ENCODE peak calls at places on chromosomes 16 and 17, in seven cellular contexts. R, A, U, P, Y, M and B are unnamed samples. For H3K4me1, the result is how much of the 10 kb centered on the place peaks cover.

GRCh38 chr17:50064253-50064991 is 8.5 kb downstream of the ITGA3 start:
- DNase-seq in M (peak), Y (peak), A (peak), R (no peak), U (no peak), P (no peak), B (peak)

GRCh38 chr16:10581507-10581906 is 1.1 kb upstream of the EMP2 start:
- DNase-seq in A (no peak), U (no peak), M (no peak), R (no peak), Y (peak), P (no peak), B (no peak)

GRCh38 chr16:3266873-3267537 is 10.6 kb upstream of the MEFV start:
- DNase-seq in Y (peak), R (no peak), U (no peak), M (no peak), P (no peak), A (no peak), B (no peak)

GRCh38 chr16:74064120-74064735 is 232.4 kb upstream of the PSMD7 start:
- DNase-seq in R (no peak), A (no peak), Y (peak), U (no peak), P (no peak), M (no peak), B (no peak)

GRCh38 chr16:22078656-22079055 is 13.7 kb upstream of the VWA3A start:
- DNase-seq in U (no peak), Y (no peak), M (no peak), R (no peak), A (no peak), P (no peak), B (no peak)

GRCh38 chr17:38636054-38636453 is 30.3 kb upstream of the SRCIN1 start:
- DNase-seq in M (no peak), U (no peak), R (no peak), P (peak), A (no peak), Y (no peak), B (no peak)

GRCh38 chr16:24858219-24859041 is 12.7 kb downstream of the SLC5A11 start:
- DNase-seq in U (no peak), M (peak), R (peak), P (peak), A (no peak), Y (peak), B (no peak)

GRCh38 chr17:58224315-58224714 is 5.3 kb upstream of the MKS1 start:
- DNase-seq in M (peak), Y (peak), R (no peak), U (no peak), A (no peak), P (no peak), B (no peak)

GRCh38 chr16:11896776-11897175 is 19.0 kb downstream of the GSPT1 start:
- DNase-seq in R (no peak), M (no peak), U (no peak), A (no peak), P (no peak), Y (peak), B (no peak)

GRCh38 chr17:5705876-5706420 is 121.6 kb upstream of the NLRP1 start:
- DNase-seq in A (no peak), M (no peak), Y (no peak), R (no peak), U (no peak), P (no peak), B (no peak)

GRCh38 chr17:15432807-15433547 is 34.4 kb downstream of the CDRT4 start:
- DNase-seq in A (peak), P (no peak), U (no peak), R (no peak), M (no peak), Y (peak), B (no peak)

GRCh38 chr16:52405441-52405840 is 141.5 kb downstream of the TOX3 start:
- DNase-seq in Y (no peak), P (no peak), A (no peak), U (no peak), M (no peak), R (no peak), B (no peak)

GRCh38 chr16:56202036-56202435 is 10.7 kb downstream of the GNAO1 start:
- DNase-seq in R (peak), M (no peak), A (no peak), P (no peak), U (no peak), Y (no peak), B (no peak)

GRCh38 chr17:64938925-64939474 is 19.7 kb upstream of the LRRC37A3 start:
- DNase-seq in A (no peak), Y (peak), M (peak), P (peak), U (peak), R (peak), B (no peak)

GRCh38 chr17:42598905-42599304 is 10.3 kb downstream of the RETREG3 start:
- DNase-seq in Y (no peak), R (peak), U (no peak), P (no peak), A (no peak), M (no peak), B (no peak)

GRCh38 chr17:42111901-42112551 is 488 bp downstream of the DHX58 start:
- DNase-seq in A (no peak), Y (peak), R (peak), P (peak), U (no peak), M (no peak), B (peak)

GRCh38 chr17:78040561-78041400 is 82.3 kb downstream of the TNRC6C start:
- DNase-seq in U (no peak), R (peak), Y (peak), P (peak), A (peak), M (no peak), B (peak)

GRCh38 chr16:6009151-6009550 is 911.6 kb upstream of the EEF2KMT start:
- DNase-seq in Y (no peak), M (no peak), P (no peak), A (no peak), R (no peak), U (no peak), B (no peak)

GRCh38 chr16:23898682-23899430 is 63.1 kb downstream of the PRKCB start:
- DNase-seq in P (no peak), A (no peak), M (no peak), R (no peak), U (no peak), Y (no peak), B (no peak)

GRCh38 chr17:83202002-83203000 is 122.9 kb downstream of the METRNL start:
- DNase-seq in P (peak), A (no peak), Y (no peak), R (peak), M (no peak), U (no peak), B (peak)

DNA sequence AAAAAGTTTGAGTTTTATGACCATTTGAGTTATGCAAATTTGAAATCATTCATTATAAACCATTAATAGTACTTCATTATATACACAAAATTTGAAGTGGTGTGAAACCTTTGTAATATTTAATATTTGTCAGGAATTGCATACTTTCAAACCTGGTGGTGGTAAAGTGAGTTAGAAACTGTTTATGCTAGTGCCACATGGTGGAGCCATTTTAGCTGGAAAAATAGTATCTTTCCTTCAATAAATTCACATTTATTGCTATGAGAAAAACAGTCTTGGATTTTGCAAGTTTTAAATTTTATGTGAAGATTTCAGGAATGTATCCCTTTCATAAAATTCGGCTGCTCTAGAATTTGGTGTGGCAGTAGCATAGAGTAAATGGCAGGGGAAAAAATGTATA is 7.3 kb upstream of the BLMH start:
- DNase-seq in U (no peak), M (no peak), P (no peak), R (no peak), Y (peak), A (no peak), B (no peak)
- TF ChIP-seq CTCF in U (peak), M (peak), P (peak), R (no peak), Y (peak), A (no peak), B (no peak)

GRCh38 chr17:17816240-17816814 is 20.5 kb downstream of the SREBF1 start:
- DNase-seq in A (no peak), Y (no peak), U (no peak), R (no peak), P (no peak), M (no peak), B (no peak)
- H3K4me1 ChIP-seq in A (under half), Y (under half), U (under half), R (half or more), P (under half), M (half or more), B (half or more)

GRCh38 chr17:7218774-7219173 is 862 bp downstream of the DLG4 start:
- DNase-seq in P (no peak), A (no peak), U (no peak), M (no peak), Y (no peak), R (no peak), B (no peak)
- TF ChIP-seq POLR2A in P (no peak), A (no peak), U (no peak), M (no peak), Y (no peak), R (no peak), B (no peak)

GRCh38 chr17:72334205-72334604 is 213.4 kb downstream of the SOX9 start:
- DNase-seq in U (no peak), A (no peak), Y (peak), M (no peak), P (no peak), R (no peak), B (no peak)
- TF ChIP-seq CTCF in U (no peak), A (no peak), Y (peak), M (no peak), P (no peak), R (no peak), B (no peak)

DNA sequence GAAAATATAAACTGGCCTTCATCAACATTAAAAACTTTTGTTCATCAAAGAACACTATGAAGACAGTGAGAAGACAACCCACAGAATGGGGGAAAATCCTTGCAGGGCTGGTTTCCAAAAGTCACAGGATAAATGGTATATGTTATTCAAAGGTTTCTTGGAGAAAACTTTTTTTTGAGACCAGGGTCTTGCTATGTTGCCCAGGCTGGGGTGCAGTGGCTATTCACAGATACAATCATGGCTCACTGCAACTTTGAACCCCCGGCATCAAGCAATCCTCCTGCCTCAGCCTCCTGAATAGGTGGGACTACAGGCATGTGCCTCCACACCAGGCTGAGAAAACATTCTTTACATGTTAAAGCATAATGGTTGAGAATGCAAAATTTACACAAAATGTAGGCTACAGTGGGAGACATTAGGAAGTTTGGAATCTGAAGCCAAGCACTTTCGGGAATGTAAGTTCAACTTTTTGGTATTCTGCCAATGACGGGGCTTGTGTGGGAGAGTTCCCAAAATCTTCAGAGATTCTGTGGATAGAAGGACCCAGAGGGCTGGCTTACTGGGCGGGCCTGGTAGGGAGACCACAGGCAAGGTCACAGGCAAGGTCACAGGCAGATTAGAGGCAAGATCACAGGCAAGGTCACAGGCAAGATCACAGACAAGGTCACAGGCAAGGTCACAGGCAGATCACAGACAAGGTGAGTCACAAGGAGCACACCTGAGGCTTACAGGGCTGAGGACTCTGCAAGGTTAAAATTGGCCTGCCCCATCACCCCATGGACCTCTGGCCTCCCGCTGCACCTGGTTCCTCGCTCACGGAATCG is 24.3 kb upstream of the ATP2A3 start:
- DNase-seq in Y (peak), U (no peak), R (no peak), A (no peak), P (no peak), M (no peak), B (no peak)
- H3K4me1 ChIP-seq in Y (under half), U (under half), R (under half), A (under half), P (under half), M (under half), B (under half)

DNA sequence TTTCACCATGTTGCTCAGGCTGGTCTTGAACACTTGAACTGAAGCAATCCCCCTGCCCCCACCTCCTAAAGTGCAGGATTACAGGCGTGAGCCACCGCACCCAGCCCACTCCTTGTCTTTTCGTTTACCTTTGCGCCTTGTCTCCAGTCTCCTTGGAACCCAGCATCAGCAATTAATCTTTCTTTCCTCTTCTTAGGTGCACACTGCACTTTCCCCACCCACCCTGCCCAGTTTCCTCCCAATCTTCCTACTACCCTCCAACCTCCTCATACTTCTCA is 1.5 kb upstream of the CLDN7 start:
- DNase-seq in P (no peak), M (no peak), U (no peak), A (no peak), R (no peak), Y (no peak), B (no peak)
- TF ChIP-seq POLR2A in P (no peak), M (no peak), U (no peak), A (no peak), R (no peak), Y (no peak), B (no peak)

DNA sequence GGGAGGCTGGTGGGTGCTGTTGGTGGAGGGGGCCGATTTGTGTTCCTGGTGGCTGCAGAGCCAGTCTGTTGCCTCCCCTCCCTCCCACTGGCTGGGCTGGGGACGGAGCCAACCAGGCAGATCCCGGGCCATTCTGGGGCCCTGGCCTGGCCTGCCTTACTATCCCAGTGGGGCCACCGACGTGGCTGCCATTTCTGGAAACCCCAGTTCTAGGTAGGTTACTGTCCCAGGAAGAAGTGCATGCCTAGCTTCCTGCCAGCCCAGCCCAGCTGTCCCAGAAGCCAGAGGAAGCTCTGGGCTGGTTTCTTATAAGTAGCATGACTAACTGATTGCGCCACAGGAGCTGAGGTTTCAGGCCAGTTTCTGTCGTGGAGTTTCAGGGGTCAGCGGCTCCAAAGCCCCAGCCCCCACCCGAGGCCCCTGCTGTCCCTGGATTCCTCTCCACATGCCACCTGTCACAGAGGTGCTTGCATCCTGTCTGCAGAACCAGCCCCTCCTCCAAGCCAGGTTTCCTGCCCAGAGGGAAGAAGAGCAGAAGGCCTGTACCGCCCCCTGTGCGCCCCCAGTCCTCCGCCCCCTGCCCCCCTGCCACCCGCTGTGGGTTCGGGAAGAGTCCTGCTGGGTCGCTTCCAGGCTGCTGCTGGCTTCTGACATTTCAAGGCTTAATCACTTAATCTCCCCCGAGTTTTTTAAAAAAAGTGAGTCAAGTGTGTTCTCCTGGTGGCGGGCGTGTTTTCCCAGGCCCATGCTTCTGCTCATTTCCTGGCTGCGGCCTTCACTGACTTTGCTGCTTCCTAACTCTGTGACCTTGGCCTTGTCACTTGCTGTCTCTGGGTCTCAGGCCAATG is 13.2 kb downstream of the IL4R start:
- DNase-seq in Y (peak), R (peak), P (peak), A (peak), U (peak), M (no peak), B (peak)
- TF ChIP-seq CTCF in Y (no peak), R (no peak), P (peak), A (peak), U (no peak), M (no peak), B (no peak)

DNA sequence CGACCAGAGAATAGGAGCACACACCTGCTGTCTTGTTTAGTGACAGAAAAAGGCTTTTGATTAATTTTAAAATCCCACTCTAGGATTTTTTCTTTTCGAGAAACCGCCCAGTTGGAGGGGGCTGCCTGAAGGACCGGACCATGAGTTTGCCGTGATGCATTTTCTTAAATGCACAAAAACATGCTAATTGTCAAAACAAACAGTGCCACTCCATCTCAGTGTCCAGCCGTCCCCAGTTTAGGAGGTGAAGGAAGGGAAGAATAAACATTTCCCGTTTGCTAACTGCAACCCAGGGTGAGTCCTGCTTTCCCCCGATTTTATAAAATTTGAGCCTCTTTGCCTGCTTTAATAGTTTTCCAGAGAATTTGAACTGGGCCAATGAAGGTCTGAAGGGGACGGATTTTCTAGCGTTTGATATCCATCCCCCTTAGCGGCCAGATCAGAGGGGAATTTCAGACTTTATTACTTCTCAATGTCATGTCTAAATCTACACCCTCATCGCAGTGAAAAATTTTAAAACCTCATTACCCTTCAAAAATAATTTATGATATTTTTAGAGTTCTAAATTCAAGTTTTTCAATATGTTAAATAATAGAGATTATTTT is 3.3 kb downstream of the FOXC2 start:
- DNase-seq in R (no peak), U (no peak), Y (no peak), P (no peak), A (no peak), M (no peak), B (no peak)
- H3K4me1 ChIP-seq in R (under half), U (under half), Y (under half), P (under half), A (under half), M (under half), B (under half)